ENCODE peak calls at places on chromosomes 1 and 21, in seven cellular contexts. T is foreskin melanocyte; O is KG1; E is stimulated activated effector memory CD8-positive, alpha-beta T cell treated with anti-CD3 and anti-CD28 coated beads, Interleukin-12 subunit alpha, Interleukin-12 subunit beta, amount 100 ng/mL, for 72 hours; P is HEK293T; M is T-helper 9 cell; R is NAMALWA. W is an unnamed sample.
A peak's percentile ranks its signal among the peaks of the same experiment; 100 is the strongest.

GRCh38 chr1:227070638-227071285 is 130.7 kb downstream of the COQ8A start:
- DNase-seq in T (no peak), O (no peak), E (no peak), P (no peak), M (no peak), R (no peak), W (no peak)

GRCh38 chr1:188825471-188825870 is 1652.2 kb downstream of the BRINP3 start:
- DNase-seq in T (no peak), O (no peak), E (no peak), P (no peak), M (no peak), R (no peak), W (no peak)

GRCh38 chr1:244833734-244834595 is 1.5 kb upstream of the COX20 start:
- DNase-seq in T (peak; percentile 80), O (no peak), E (peak; percentile 21), P (peak; percentile 65), M (peak; percentile 36), R (peak; percentile 88), W (peak; percentile 83)

GRCh38 chr1:147762233-147763024 is 2.0 kb upstream of the GJA5 start:
- DNase-seq in T (no peak), O (no peak), E (no peak), P (no peak), M (no peak), R (peak; percentile 53), W (no peak)

GRCh38 chr1:39491146-39491921 is at the start of gene BMP8A:
- DNase-seq in T (no peak), O (peak; percentile 38), E (peak; percentile 62), P (peak; percentile 88), M (peak; percentile 73), R (no peak), W (peak; percentile 19)

GRCh38 chr1:225469051-225469450 is 41.2 kb upstream of the LBR start:
- DNase-seq in T (no peak), O (no peak), E (no peak), P (no peak), M (no peak), R (no peak), W (no peak)

GRCh38 chr1:172286629-172287076 is 133.8 kb upstream of the C1orf105 start:
- DNase-seq in T (peak; percentile 60), O (no peak), E (no peak), P (no peak), M (no peak), R (no peak), W (peak; percentile 9)

GRCh38 chr1:145960468-145961108 is 2.8 kb upstream of the LIX1L start:
- DNase-seq in T (peak; percentile 68), O (no peak), E (peak; percentile 27), P (peak; percentile 73), M (peak; percentile 46), R (peak; percentile 55), W (peak; percentile 92)

GRCh38 chr1:21490774-21491482 is 18.3 kb upstream of the ALPL start:
- DNase-seq in T (peak; percentile 19), O (no peak), E (no peak), P (no peak), M (no peak), R (peak; percentile 60), W (peak; percentile 71)

GRCh38 chr1:63679076-63679475 is 85.9 kb downstream of the PGM1 start:
- DNase-seq in T (no peak), O (no peak), E (no peak), P (no peak), M (no peak), R (no peak), W (no peak)

GRCh38 chr1:204520834-204521709 is 4.9 kb downstream of the MDM4 start:
- DNase-seq in T (peak; percentile 50), O (peak; percentile 11), E (no peak), P (no peak), M (peak; percentile 44), R (peak; percentile 98), W (peak; percentile 48)

GRCh38 chr1:180195916-180196315 is 34.1 kb upstream of the LHX4 start:
- DNase-seq in T (no peak), O (no peak), E (no peak), P (no peak), M (no peak), R (no peak), W (no peak)

GRCh38 chr1:75616436-75617433 is 5.8 kb upstream of the SLC44A5 start:
- DNase-seq in T (no peak), O (no peak), E (no peak), P (peak; percentile 48), M (no peak), R (no peak), W (no peak)

GRCh38 chr1:172450524-172450885 is 6.6 kb upstream of the PIGC start:
- DNase-seq in T (no peak), O (no peak), E (no peak), P (no peak), M (no peak), R (no peak), W (no peak)

GRCh38 chr1:54991939-54992338 is 6.8 kb upstream of the BSND start:
- DNase-seq in T (no peak), O (no peak), E (no peak), P (no peak), M (no peak), R (no peak), W (no peak)

GRCh38 chr1:40708750-40709099 is 17.2 kb downstream of the NFYC start:
- DNase-seq in T (no peak), O (no peak), E (no peak), P (peak; percentile 59), M (no peak), R (peak; percentile 94), W (no peak)

GRCh38 chr1:4161271-4162006 is 261.4 kb upstream of the C1orf174 start:
- DNase-seq in T (no peak), O (no peak), E (no peak), P (no peak), M (no peak), R (no peak), W (no peak)

GRCh38 chr1:20430355-20431290 is 55.4 kb downstream of the CAMK2N1 start:
- DNase-seq in T (no peak), O (peak; percentile 2), E (peak; percentile 29), P (peak; percentile 68), M (peak; percentile 26), R (peak; percentile 60), W (peak; percentile 39)

GRCh38 chr1:85088408-85088784 is 40.1 kb upstream of the MCOLN3 start:
- DNase-seq in T (no peak), O (no peak), E (no peak), P (no peak), M (no peak), R (no peak), W (no peak)

GRCh38 chr1:239909894-239910293 is 181.8 kb upstream of the FMN2 start:
- DNase-seq in T (no peak), O (no peak), E (no peak), P (no peak), M (no peak), R (no peak), W (no peak)

GRCh38 chr21:42721341-42721824 is 68.0 kb downstream of the PDE9A start:
- DNase-seq in T (no peak), O (no peak), E (no peak), P (no peak), M (no peak), R (no peak), W (no peak)

GRCh38 chr1:102799496-102799895 is 308.8 kb downstream of the COL11A1 start:
- DNase-seq in T (no peak), O (no peak), E (no peak), P (no peak), M (no peak), R (no peak), W (no peak)

GRCh38 chr1:109214695-109215623 is 1.2 kb downstream of the SARS1 start:
- DNase-seq in T (no peak), O (no peak), E (no peak), P (peak; percentile 77), M (no peak), R (peak; percentile 92), W (peak; percentile 84)

GRCh38 chr1:1429671-1430073 is 5.8 kb upstream of the VWA1 start:
- DNase-seq in T (no peak), O (no peak), E (no peak), P (peak; percentile 10), M (no peak), R (no peak), W (no peak)

GRCh38 chr1:200176798-200177197 is 149.3 kb downstream of the NR5A2 start:
- DNase-seq in T (no peak), O (no peak), E (no peak), P (no peak), M (no peak), R (no peak), W (no peak)

GRCh38 chr1:35558374-35559316 is 1.0 kb downstream of the NCDN start:
- DNase-seq in T (no peak), O (no peak), E (no peak), P (no peak), M (peak; percentile 26), R (no peak), W (no peak)

GRCh38 chr1:202156590-202156989 is 3.8 kb downstream of the PTPN7 start:
- DNase-seq in T (no peak), O (no peak), E (no peak), P (no peak), M (no peak), R (no peak), W (no peak)

GRCh38 chr1:61491497-61491896 is 233.4 kb downstream of the TM2D1 start:
- DNase-seq in T (no peak), O (no peak), E (no peak), P (no peak), M (no peak), R (no peak), W (no peak)

GRCh38 chr1:238681021-238681420 is 705.3 kb upstream of the CHRM3 start:
- DNase-seq in T (no peak), O (no peak), E (no peak), P (no peak), M (no peak), R (no peak), W (no peak)

GRCh38 chr1:64511054-64511453 is 41.1 kb downstream of the CACHD1 start:
- DNase-seq in T (no peak), O (no peak), E (no peak), P (no peak), M (no peak), R (no peak), W (no peak)

GRCh38 chr1:24119859-24120756 is 8.2 kb upstream of the MYOM3 start:
- DNase-seq in T (no peak), O (no peak), E (no peak), P (no peak), M (no peak), R (no peak), W (no peak)

GRCh38 chr1:95057361-95057760 is 15.4 kb downstream of the ALG14 start:
- DNase-seq in T (no peak), O (no peak), E (no peak), P (no peak), M (no peak), R (no peak), W (no peak)

GRCh38 chr1:57340361-57341192 is 83.3 kb downstream of the DAB1 start:
- DNase-seq in T (no peak), O (no peak), E (no peak), P (no peak), M (no peak), R (no peak), W (no peak)

GRCh38 chr1:228378453-228379164 is 28.0 kb downstream of the TRIM11 start:
- DNase-seq in T (peak; percentile 75), O (peak; percentile 11), E (peak; percentile 36), P (peak; percentile 79), M (peak; percentile 36), R (peak; percentile 28), W (peak; percentile 74)